ENCODE peak calls at places on chromosome 22, in four cellular contexts. L, V, Y and G are unnamed samples.

GRCh38 chr22:19977296-19978243 is 36.0 kb upstream of the TXNRD2 start:
- DNase-seq in L (no peak), V (no peak), Y (no peak), G (no peak)

GRCh38 chr22:49111085-49111484 is 716.6 kb downstream of the BRD1 start:
- DNase-seq in L (no peak), V (no peak), Y (no peak), G (no peak)

GRCh38 chr22:37026325-37026724 is 6.8 kb downstream of the MPST start:
- DNase-seq in L (no peak), V (no peak), Y (no peak), G (no peak)

GRCh38 chr22:48513929-48514328 is 1313.7 kb downstream of the BRD1 start:
- DNase-seq in L (no peak), V (no peak), Y (no peak), G (no peak)

GRCh38 chr22:20213833-20214708 is 54.0 kb downstream of the RTN4R start:
- DNase-seq in L (no peak), V (no peak), Y (no peak), G (no peak)

GRCh38 chr22:48560389-48560751 is 1267.3 kb downstream of the BRD1 start:
- DNase-seq in L (no peak), V (no peak), Y (no peak), G (no peak)

GRCh38 chr22:17578129-17578754 is 14.9 kb downstream of the SLC25A18 start:
- DNase-seq in L (peak; percentile 56), V (no peak), Y (no peak), G (peak; percentile 21)

GRCh38 chr22:44680058-44680457 is 21.9 kb upstream of the PRR5 start:
- DNase-seq in L (no peak), V (no peak), Y (no peak), G (no peak)

GRCh38 chr22:49427341-49427740 is 400.3 kb downstream of the BRD1 start:
- DNase-seq in L (no peak), V (no peak), Y (no peak), G (no peak)

GRCh38 chr22:25741692-25742626 is at the start of gene MYO18B:
- DNase-seq in L (peak; percentile 36), V (no peak), Y (no peak), G (no peak)

GRCh38 chr22:49139492-49140151 is 688.1 kb downstream of the BRD1 start:
- DNase-seq in L (no peak), V (peak; percentile 65), Y (no peak), G (no peak)

GRCh38 chr22:47586038-47586437 is 823.6 kb downstream of the TBC1D22A start:
- DNase-seq in L (no peak), V (peak; percentile 11), Y (no peak), G (no peak)

GRCh38 chr22:44351685-44352377 is 39.1 kb upstream of the SHISAL1 start:
- DNase-seq in L (peak; percentile 94), V (no peak), Y (peak; percentile 92), G (peak; percentile 92)

GRCh38 chr22:39088688-39089032 is 8.4 kb upstream of the APOBEC3H start:
- DNase-seq in L (no peak), V (no peak), Y (no peak), G (no peak)

GRCh38 chr22:26321469-26321913 is 107.6 kb upstream of the ASPHD2 start:
- DNase-seq in L (peak; percentile 87), V (no peak), Y (no peak), G (peak; percentile 53)

GRCh38 chr22:39257522-39258475 is 13.0 kb upstream of the PDGFB start:
- DNase-seq in L (no peak), V (no peak), Y (no peak), G (no peak)

GRCh38 chr22:45632791-45633515 is 38.7 kb upstream of the ATXN10 start:
- DNase-seq in L (peak; percentile 72), V (no peak), Y (peak; percentile 43), G (no peak)

GRCh38 chr22:25965331-25965730 is 203.9 kb upstream of the SEZ6L start:
- DNase-seq in L (no peak), V (no peak), Y (no peak), G (no peak)

GRCh38 chr22:45201678-45202332 is 38.1 kb downstream of the NUP50 start:
- DNase-seq in L (peak; percentile 99), V (no peak), Y (peak; percentile 68), G (peak; percentile 15)

GRCh38 chr22:17501679-17502285 is 61.5 kb upstream of the SLC25A18 start:
- DNase-seq in L (peak; percentile 57), V (no peak), Y (peak; percentile 53), G (peak; percentile 82)

GRCh38 chr22:36544107-36544620 is 15.2 kb upstream of the EIF3D start:
- DNase-seq in L (peak; percentile 70), V (no peak), Y (peak; percentile 39), G (no peak)

GRCh38 chr22:36379593-36380361 is 8.0 kb downstream of the MYH9 start:
- DNase-seq in L (peak; percentile 64), V (no peak), Y (peak; percentile 52), G (no peak)

GRCh38 chr22:29473001-29473400 is 7.0 kb upstream of the NEFH start:
- DNase-seq in L (no peak), V (no peak), Y (no peak), G (no peak)

GRCh38 chr22:29475550-29475949 is 4.5 kb upstream of the NEFH start:
- DNase-seq in L (no peak), V (no peak), Y (no peak), G (no peak)

GRCh38 chr22:29470159-29470855 is 9.7 kb upstream of the NEFH start:
- DNase-seq in L (peak; percentile 20), V (no peak), Y (peak; percentile 64), G (no peak)

GRCh38 chr22:29464581-29464980 is 15.4 kb upstream of the NEFH start:
- DNase-seq in L (no peak), V (no peak), Y (no peak), G (no peak)

DNA sequence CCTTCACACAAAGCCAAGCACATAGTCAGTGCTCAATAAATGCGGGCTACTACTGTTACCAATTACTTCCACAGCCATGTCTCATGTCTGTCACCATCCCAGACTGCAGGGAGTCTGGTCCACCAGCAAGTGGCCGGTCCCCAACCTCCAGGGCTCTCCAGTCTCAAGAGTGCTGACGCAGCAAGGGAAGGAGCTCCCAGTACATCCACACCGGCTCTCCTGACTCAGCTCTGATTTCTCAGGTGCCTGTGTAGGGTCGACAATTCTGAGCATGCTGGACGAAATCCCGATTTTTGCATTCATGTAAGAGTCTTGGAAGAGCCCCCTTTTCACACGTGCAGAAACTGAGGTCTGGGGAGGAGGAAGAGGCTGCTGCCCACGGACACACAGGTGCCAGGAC is 10.3 kb upstream of the NEFH start:
- DNase-seq in L (no peak), V (no peak), Y (no peak), G (no peak)
- H3K4me3 ChIP-seq in L (no peak overlapping the region), V (peak overlapping the region; percentile 27), Y (peak overlapping the region; percentile 37), G (peak overlapping the region; percentile 62)

GRCh38 chr22:31625257-31625640 is 36.8 kb downstream of the PISD start:
- DNase-seq in L (no peak), V (no peak), Y (no peak), G (no peak)

GRCh38 chr22:31628362-31628761 is 33.7 kb downstream of the PISD start:
- DNase-seq in L (no peak), V (no peak), Y (no peak), G (no peak)

GRCh38 chr22:31627223-31627731 is 34.7 kb downstream of the PISD start:
- DNase-seq in L (no peak), V (no peak), Y (no peak), G (no peak)

GRCh38 chr22:31625661-31626426 is 36.2 kb downstream of the PISD start:
- DNase-seq in L (peak; percentile 40), V (no peak), Y (no peak), G (peak; percentile 40)

GRCh38 chr22:31626427-31627150 is 35.4 kb downstream of the PISD start:
- DNase-seq in L (no peak), V (no peak), Y (no peak), G (peak; percentile 23)
- H3K4me1 ChIP-seq in L (peaks cover 12% of the 10 kb centered on the region), V (peaks cover 70% of the 10 kb centered on the region), Y (peaks cover 24% of the 10 kb centered on the region), G (peaks cover 59% of the 10 kb centered on the region)

GRCh38 chr22:40377931-40378330 is 7.5 kb downstream of the SGSM3 start:
- DNase-seq in L (no peak), V (no peak), Y (peak; percentile 66), G (no peak)

GRCh38 chr22:40381461-40381860 is 11.1 kb downstream of the SGSM3 start:
- DNase-seq in L (no peak), V (no peak), Y (no peak), G (no peak)

GRCh38 chr22:40374567-40374966 is 4.2 kb downstream of the SGSM3 start:
- DNase-seq in L (no peak), V (no peak), Y (no peak), G (no peak)

DNA sequence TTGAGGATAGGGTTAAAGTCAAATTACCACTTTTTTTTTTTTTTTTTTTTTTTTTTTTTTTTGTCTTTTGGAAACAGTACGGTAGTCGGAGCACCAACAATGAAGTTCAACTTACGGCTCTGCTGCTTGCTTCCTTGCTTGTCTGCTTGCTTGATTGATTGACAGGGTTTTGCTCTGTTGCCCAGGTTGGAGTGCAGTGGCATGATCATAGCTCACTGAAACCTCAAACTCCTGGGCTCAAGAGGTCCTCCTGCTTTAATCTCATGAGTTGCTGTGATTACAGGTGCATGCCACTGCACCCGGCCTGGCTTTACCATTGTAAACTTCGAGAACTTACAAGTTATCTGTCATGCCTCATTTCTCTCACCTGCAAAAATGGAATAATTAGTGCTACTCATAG is 5.8 kb downstream of the SGSM3 start:
- DNase-seq in L (no peak), V (no peak), Y (no peak), G (no peak)
- H3K36me3 ChIP-seq in L (no peaks in the 10 kb centered on the region), V (no peaks in the 10 kb centered on the region), Y (no peaks in the 10 kb centered on the region), G (no peaks in the 10 kb centered on the region)

GRCh38 chr22:50528682-50529415 is 963 bp downstream of the TYMP start:
- DNase-seq in L (no peak), V (peak; percentile 80), Y (no peak), G (no peak)
- H3K4me3 ChIP-seq in L (peak overlapping the region; percentile 60), V (peak overlapping the region; percentile 81), Y (no peak overlapping the region), G (peak overlapping the region; percentile 79)

GRCh38 chr22:42992092-42992491 is 22.9 kb downstream of the PACSIN2 start:
- DNase-seq in L (no peak), V (no peak), Y (no peak), G (no peak)

GRCh38 chr22:42992886-42993479 is 22.0 kb downstream of the PACSIN2 start:
- DNase-seq in L (no peak), V (no peak), Y (no peak), G (no peak)

GRCh38 chr22:42990131-42990838 is 24.7 kb downstream of the PACSIN2 start:
- DNase-seq in L (peak; percentile 91), V (no peak), Y (peak; percentile 88), G (peak; percentile 89)

GRCh38 chr22:42993651-42994275 is 21.2 kb downstream of the PACSIN2 start:
- DNase-seq in L (peak; percentile 72), V (no peak), Y (no peak), G (peak; percentile 83)

DNA sequence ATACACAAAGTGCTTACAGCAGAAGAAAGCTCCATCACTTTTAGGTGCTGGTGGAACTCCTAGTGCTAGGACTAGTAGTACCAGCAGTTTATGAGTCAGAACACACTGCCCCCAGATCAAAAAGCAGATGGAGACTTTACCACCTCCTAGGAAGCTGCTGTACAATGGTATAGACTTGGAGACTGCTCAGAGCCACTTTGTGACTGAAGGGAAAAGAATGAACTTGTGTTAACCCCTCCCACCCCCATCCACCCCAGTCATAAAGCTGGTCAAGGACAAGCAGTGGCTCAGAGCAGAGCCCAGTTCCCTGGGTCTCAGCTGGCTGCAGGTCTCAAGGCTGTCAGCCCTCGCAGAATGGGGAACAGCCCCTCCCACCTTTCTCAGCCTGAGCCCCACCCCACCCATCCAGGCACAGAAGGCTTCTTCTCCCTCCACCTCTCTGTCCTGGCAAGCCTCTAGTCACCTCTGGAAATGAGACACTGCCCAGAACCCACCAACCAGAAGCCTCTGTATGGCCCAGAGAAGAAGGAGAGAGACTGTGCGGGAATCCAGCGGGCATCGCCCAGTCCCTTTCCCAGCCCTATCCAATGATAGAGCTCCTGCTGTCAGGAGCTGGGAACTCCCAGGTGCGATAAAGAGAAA is 23.8 kb downstream of the PACSIN2 start:
- DNase-seq in L (peak; percentile 93), V (no peak), Y (peak; percentile 76), G (peak; percentile 46)
- H3K4me1 ChIP-seq in L (peaks cover 36% of the 10 kb centered on the region), V (peaks cover 57% of the 10 kb centered on the region), Y (peaks cover 51% of the 10 kb centered on the region), G (peaks cover 48% of the 10 kb centered on the region)